ENCODE peak calls at places on chromosomes 16 and 17, in seven cellular contexts. I is lower lobe of right lung; O is stomach; V is MM.1S; X is effector memory CD4-positive, alpha-beta T cell; N is cardiac muscle cell; P is pancreas. B is an unnamed sample. For H3K27me3, the result is how much of the 10 kb centered on the place peaks cover.

GRCh38 chr17:78392295-78392694 is 13.8 kb downstream of the PGS1 start:
- DNase-seq in O (no peak), X (no peak), P (no peak), V (no peak), N (no peak), I (no peak), B (no peak)

GRCh38 chr16:75064403-75065148 is 52.0 kb downstream of the LDHD start:
- DNase-seq in O (peak), N (no peak), V (no peak), X (no peak), I (peak), P (no peak), B (no peak)

GRCh38 chr17:40314557-40314953 is 5.6 kb downstream of the RARA start:
- DNase-seq in P (peak), X (peak), N (peak), O (peak), I (peak), V (peak), B (peak)

GRCh38 chr17:58254803-58255202 is 16.4 kb downstream of the LPO start:
- DNase-seq in X (no peak), V (no peak), N (no peak), I (no peak), O (no peak), P (no peak), B (no peak)

GRCh38 chr16:68987734-68988457 is 117.6 kb upstream of the HAS3 start:
- DNase-seq in I (no peak), X (no peak), O (no peak), V (no peak), N (no peak), P (no peak), B (no peak)

GRCh38 chr16:3458852-3459361 is 15.4 kb downstream of the NAA60 start:
- DNase-seq in N (no peak), O (peak), P (no peak), V (peak), X (no peak), I (no peak), B (no peak)

GRCh38 chr17:54948380-54948779 is 20.1 kb downstream of the COX11 start:
- DNase-seq in V (no peak), I (no peak), N (peak), P (no peak), X (no peak), O (no peak), B (no peak)

GRCh38 chr17:7914771-7915610 is 1.1 kb downstream of the RNF227 start:
- DNase-seq in P (peak), X (no peak), N (peak), O (no peak), V (no peak), I (no peak), B (no peak)

GRCh38 chr17:38608648-38609047 is 2.9 kb upstream of the SRCIN1 start:
- DNase-seq in P (peak), I (peak), N (no peak), V (peak), O (peak), X (no peak), B (no peak)

GRCh38 chr16:69314534-69314933 is 3.4 kb downstream of the VPS4A start:
- DNase-seq in O (peak), V (no peak), P (peak), N (no peak), X (no peak), I (no peak), B (no peak)

GRCh38 chr17:17165666-17166308 is 40.3 kb downstream of the PLD6 start:
- DNase-seq in I (no peak), O (no peak), V (no peak), N (no peak), X (no peak), P (no peak), B (peak)

GRCh38 chr16:83899272-83899897 is 470 bp downstream of the MLYCD start:
- DNase-seq in I (peak), X (peak), P (peak), O (peak), V (peak), N (peak), B (peak)

GRCh38 chr17:81471804-81472456 is 40.7 kb downstream of the ACTG1 start:
- DNase-seq in V (peak), X (no peak), I (no peak), P (no peak), O (no peak), N (peak), B (peak)

GRCh38 chr17:82598256-82599011 is 49.8 kb downstream of the WDR45B start:
- DNase-seq in V (no peak), P (no peak), I (peak), X (no peak), N (peak), O (no peak), B (no peak)

GRCh38 chr17:76869878-76870714 is 1.9 kb downstream of the MGAT5B start:
- DNase-seq in N (peak), X (no peak), I (no peak), P (no peak), V (no peak), O (no peak), B (no peak)

GRCh38 chr17:76873856-76874255 is 5.7 kb downstream of the MGAT5B start:
- DNase-seq in I (no peak), P (no peak), V (no peak), X (no peak), N (no peak), O (no peak), B (no peak)

GRCh38 chr17:76872221-76872873 is 4.1 kb downstream of the MGAT5B start:
- DNase-seq in P (no peak), I (no peak), X (no peak), V (peak), O (no peak), N (peak), B (no peak)

GRCh38 chr17:76871668-76872067 is 3.5 kb downstream of the MGAT5B start:
- DNase-seq in V (no peak), P (no peak), X (no peak), O (no peak), I (no peak), N (no peak), B (no peak)

GRCh38 chr17:76872874-76873221 is 4.6 kb downstream of the MGAT5B start:
- DNase-seq in X (no peak), N (no peak), V (no peak), O (no peak), I (no peak), P (no peak), B (no peak)
- H3K27ac ChIP-seq in X (no peak), N (no peak), V (peak), O (no peak), I (no peak), P (no peak), B (no peak)

GRCh38 chr17:48577946-48578615 is at the start of gene HOXB4:
- DNase-seq in N (no peak), P (no peak), V (peak), I (peak), X (peak), O (peak), B (peak)
- H3K27me3 ChIP-seq in N (half or more), P (under half), V (under half), I (half or more), X (under half), O (half or more), B (under half)

DNA sequence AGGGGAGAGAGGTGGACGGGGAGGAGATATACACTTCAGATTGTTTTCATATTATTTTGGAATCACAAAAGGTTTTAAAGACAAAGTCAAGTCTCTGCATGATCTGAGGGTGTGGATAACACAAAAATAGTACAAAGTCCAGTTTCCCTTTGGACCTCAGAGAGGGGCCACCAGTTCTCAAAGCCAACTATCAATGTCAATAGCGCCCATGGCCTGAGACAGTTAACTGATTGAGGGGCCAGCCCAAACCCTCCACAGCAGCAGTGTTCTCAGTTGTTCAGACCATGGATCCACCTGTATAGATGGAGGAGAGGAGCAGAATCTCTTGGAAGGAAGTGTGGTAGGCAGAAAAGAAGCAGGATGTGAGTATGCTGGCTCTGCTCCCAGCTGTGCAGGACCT is 12.9 kb downstream of the PSME3IP1 start:
- DNase-seq in X (no peak), V (no peak), O (no peak), P (no peak), I (no peak), N (no peak), B (no peak)
- H3K27ac ChIP-seq in X (no peak), V (no peak), O (no peak), P (no peak), I (no peak), N (no peak), B (no peak)

GRCh38 chr17:36632916-36633846 is 31.8 kb downstream of the MRM1 start:
- DNase-seq in I (no peak), V (no peak), X (no peak), N (no peak), P (no peak), O (no peak), B (no peak)
- H3K27me3 ChIP-seq in I (under half), V (half or more), X (under half), N (under half), P (under half), O (half or more), B (under half)

GRCh38 chr17:27457731-27458523 is 1.7 kb downstream of the KSR1 start:
- DNase-seq in X (no peak), N (peak), O (no peak), V (no peak), I (no peak), P (no peak), B (no peak)
- H3K27ac ChIP-seq in X (no peak), N (no peak), O (no peak), V (no peak), I (peak), P (peak), B (no peak)

DNA sequence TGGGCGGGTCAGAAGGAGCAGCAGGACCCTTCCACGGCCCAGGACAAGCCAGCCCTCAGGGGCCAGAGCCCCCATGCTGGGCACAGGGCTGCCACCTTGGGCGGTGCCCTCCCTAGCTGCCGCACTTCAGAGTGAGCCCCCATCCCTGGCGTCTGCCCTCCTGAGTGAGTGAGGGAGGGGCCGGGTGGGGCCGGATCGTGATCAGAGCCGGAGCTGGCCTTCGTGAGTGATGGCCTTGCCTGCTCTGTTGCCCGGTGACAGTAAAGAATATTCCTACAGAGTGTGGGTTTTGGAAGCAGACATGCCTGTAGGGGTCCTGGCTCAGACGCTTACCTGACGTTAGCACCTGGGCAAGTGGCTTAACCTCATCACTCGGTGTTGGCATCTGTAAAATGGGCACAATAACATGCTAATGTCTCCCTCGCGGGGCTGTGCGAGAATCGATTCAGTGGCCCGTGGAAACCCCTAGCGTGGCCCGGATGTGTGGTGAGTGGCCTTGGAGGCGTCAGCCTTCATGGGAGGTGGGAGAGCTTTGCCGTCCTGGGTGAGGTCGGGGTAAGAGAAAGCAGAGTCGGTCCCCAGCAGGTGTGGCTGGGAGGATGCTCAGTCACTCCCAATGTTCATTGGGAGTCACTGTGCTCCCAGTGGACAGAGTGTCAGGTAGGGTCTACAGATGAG is 26.1 kb downstream of the JPH3 start:
- DNase-seq in V (no peak), I (no peak), N (no peak), O (no peak), P (no peak), X (no peak), B (no peak)
- H3K27me3 ChIP-seq in V (half or more), I (under half), N (under half), O (under half), P (under half), X (under half), B (under half)

GRCh38 chr17:35725917-35726608 is 5.4 kb upstream of the RASL10B start:
- DNase-seq in I (no peak), N (no peak), V (no peak), O (no peak), P (no peak), X (no peak), B (no peak)
- H3K27ac ChIP-seq in I (no peak), N (peak), V (no peak), O (no peak), P (no peak), X (no peak), B (no peak)

GRCh38 chr17:49906511-49907136 is 58.8 kb upstream of the TAC4 start:
- DNase-seq in P (no peak), I (no peak), O (no peak), X (no peak), V (no peak), N (no peak), B (no peak)

GRCh38 chr17:49904904-49905303 is 57.0 kb upstream of the TAC4 start:
- DNase-seq in I (no peak), N (no peak), V (no peak), X (no peak), P (no peak), O (no peak), B (no peak)

GRCh38 chr17:49901460-49902331 is 53.8 kb upstream of the TAC4 start:
- DNase-seq in N (no peak), O (no peak), I (peak), X (no peak), P (peak), V (no peak), B (no peak)

GRCh38 chr17:49907279-49907678 is 59.4 kb upstream of the TAC4 start:
- DNase-seq in N (no peak), O (no peak), X (no peak), I (no peak), V (no peak), P (no peak), B (no peak)

GRCh38 chr17:49903523-49903922 is 55.7 kb upstream of the TAC4 start:
- DNase-seq in V (no peak), X (no peak), N (no peak), O (no peak), I (no peak), P (no peak), B (no peak)
- H3K27me3 ChIP-seq in V (half or more), X (under half), N (half or more), O (half or more), I (half or more), P (under half), B (under half)

GRCh38 chr16:7597677-7598076 is 265.0 kb downstream of the RBFOX1 start:
- DNase-seq in V (no peak), I (no peak), O (no peak), P (no peak), N (no peak), X (no peak), B (no peak)
- H3K27ac ChIP-seq in V (no peak), I (no peak), O (no peak), P (no peak), N (no peak), X (no peak), B (no peak)

B was measured in aorta.